ENCODE peak calls at places on chromosome 15, in nine cellular contexts. One of them, this sample, is unnamed.

GRCh38 chr15:90513448-90513847 is 16.3 kb upstream of the CRTC3 start:
- DNase-seq in CD8-positive, alpha-beta T cell: no peak
- DNase-seq in epithelial cell of proximal tubule: no peak
- DNase-seq in OCI-M1: peak; percentile 27
- DNase-seq in skeletal muscle cell: no peak
- DNase-seq in suprapubic skin: no peak
- DNase-seq in lower lobe of right lung: no peak
- DNase-seq in GM13976: no peak
- DNase-seq in HT1080: no peak
- DNase-seq in this sample: no peak

GRCh38 chr15:89101302-89102191 is 13.3 kb downstream of the ABHD2 start:
- DNase-seq in GM13976: no peak
- DNase-seq in CD8-positive, alpha-beta T cell: no peak
- DNase-seq in HT1080: peak; percentile 99
- DNase-seq in suprapubic skin: no peak
- DNase-seq in OCI-M1: no peak
- DNase-seq in epithelial cell of proximal tubule: peak; percentile 97
- DNase-seq in lower lobe of right lung: peak; percentile 76
- DNase-seq in skeletal muscle cell: peak; percentile 88
- DNase-seq in this sample: no peak

GRCh38 chr15:59835801-59836200 is 146.7 kb upstream of the BNIP2 start:
- DNase-seq in lower lobe of right lung: no peak
- DNase-seq in CD8-positive, alpha-beta T cell: no peak
- DNase-seq in epithelial cell of proximal tubule: no peak
- DNase-seq in HT1080: no peak
- DNase-seq in skeletal muscle cell: no peak
- DNase-seq in suprapubic skin: no peak
- DNase-seq in OCI-M1: no peak
- DNase-seq in GM13976: no peak
- DNase-seq in this sample: no peak

GRCh38 chr15:47813985-47814384 is 96.7 kb downstream of the SEMA6D start:
- DNase-seq in OCI-M1: no peak
- DNase-seq in HT1080: no peak
- DNase-seq in lower lobe of right lung: no peak
- DNase-seq in suprapubic skin: no peak
- DNase-seq in CD8-positive, alpha-beta T cell: no peak
- DNase-seq in epithelial cell of proximal tubule: no peak
- DNase-seq in skeletal muscle cell: no peak
- DNase-seq in GM13976: peak; percentile 48
- DNase-seq in this sample: no peak

GRCh38 chr15:95470529-95470928 is 860.0 kb upstream of the NR2F2 start:
- DNase-seq in OCI-M1: peak; percentile 44
- DNase-seq in GM13976: no peak
- DNase-seq in epithelial cell of proximal tubule: no peak
- DNase-seq in CD8-positive, alpha-beta T cell: no peak
- DNase-seq in HT1080: no peak
- DNase-seq in skeletal muscle cell: no peak
- DNase-seq in lower lobe of right lung: no peak
- DNase-seq in suprapubic skin: no peak
- DNase-seq in this sample: no peak

GRCh38 chr15:64833690-64834089 is 8.0 kb upstream of the PLEKHO2 start:
- DNase-seq in epithelial cell of proximal tubule: no peak
- DNase-seq in CD8-positive, alpha-beta T cell: no peak
- DNase-seq in OCI-M1: no peak
- DNase-seq in HT1080: no peak
- DNase-seq in GM13976: no peak
- DNase-seq in lower lobe of right lung: no peak
- DNase-seq in suprapubic skin: no peak
- DNase-seq in skeletal muscle cell: no peak
- DNase-seq in this sample: no peak

GRCh38 chr15:75091814-75092213 is 68.4 kb downstream of the PPCDC start:
- DNase-seq in HT1080: peak; percentile 21
- DNase-seq in lower lobe of right lung: no peak
- DNase-seq in epithelial cell of proximal tubule: no peak
- DNase-seq in GM13976: no peak
- DNase-seq in suprapubic skin: no peak
- DNase-seq in skeletal muscle cell: no peak
- DNase-seq in CD8-positive, alpha-beta T cell: no peak
- DNase-seq in OCI-M1: no peak
- DNase-seq in this sample: no peak

GRCh38 chr15:67826717-67827560 is 1.6 kb downstream of the SKOR1 start:
- DNase-seq in suprapubic skin: no peak
- DNase-seq in OCI-M1: no peak
- DNase-seq in HT1080: no peak
- DNase-seq in CD8-positive, alpha-beta T cell: no peak
- DNase-seq in epithelial cell of proximal tubule: no peak
- DNase-seq in GM13976: no peak
- DNase-seq in skeletal muscle cell: no peak
- DNase-seq in lower lobe of right lung: no peak
- DNase-seq in this sample: no peak

This sample was measured in SIG-M5.